ENCODE peak calls at places on chromosomes 6 and 20, in five cellular contexts. One of them, this sample, is unnamed.

GRCh38 chr20:58702859-58703648 is 10.5 kb downstream of the NPEPL1 start:
- DNase-seq in Daoy: no peak
- DNase-seq in esophagus muscularis mucosa: no peak
- DNase-seq in sciatic nerve: peak; percentile 35
- DNase-seq in neuronal stem cell: no peak
- DNase-seq in this sample: no peak

GRCh38 chr6:30067460-30068139 is 602 bp downstream of the PPP1R11 start:
- DNase-seq in Daoy: no peak
- DNase-seq in esophagus muscularis mucosa: no peak
- DNase-seq in sciatic nerve: no peak
- DNase-seq in neuronal stem cell: no peak
- DNase-seq in this sample: no peak

GRCh38 chr20:38926934-38927616 is 858 bp downstream of the FAM83D start:
- DNase-seq in Daoy: peak; percentile 26
- DNase-seq in esophagus muscularis mucosa: no peak
- DNase-seq in sciatic nerve: no peak
- DNase-seq in neuronal stem cell: no peak
- DNase-seq in this sample: peak; percentile 39

GRCh38 chr20:13013411-13013810 is 4.6 kb downstream of the SPTLC3 start:
- DNase-seq in Daoy: no peak
- DNase-seq in esophagus muscularis mucosa: no peak
- DNase-seq in sciatic nerve: no peak
- DNase-seq in neuronal stem cell: no peak
- DNase-seq in this sample: no peak

GRCh38 chr6:24918641-24919403 is 16.9 kb downstream of the RIPOR2 start:
- DNase-seq in Daoy: no peak
- DNase-seq in esophagus muscularis mucosa: no peak
- DNase-seq in sciatic nerve: no peak
- DNase-seq in neuronal stem cell: no peak
- DNase-seq in this sample: no peak

GRCh38 chr20:955656-956055 is 39.5 kb upstream of the ANGPT4 start:
- DNase-seq in Daoy: no peak
- DNase-seq in esophagus muscularis mucosa: no peak
- DNase-seq in sciatic nerve: no peak
- DNase-seq in neuronal stem cell: no peak
- DNase-seq in this sample: no peak

GRCh38 chr6:139030211-139030530 is 1.6 kb downstream of the ABRACL start:
- DNase-seq in Daoy: no peak
- DNase-seq in esophagus muscularis mucosa: no peak
- DNase-seq in sciatic nerve: no peak
- DNase-seq in neuronal stem cell: no peak
- DNase-seq in this sample: no peak

GRCh38 chr6:36840471-36841461 is 1.5 kb upstream of the CPNE5 start:
- DNase-seq in Daoy: no peak
- DNase-seq in esophagus muscularis mucosa: no peak
- DNase-seq in sciatic nerve: no peak
- DNase-seq in neuronal stem cell: no peak
- DNase-seq in this sample: no peak

GRCh38 chr20:5195655-5196054 is 68.8 kb downstream of the CDS2 start:
- DNase-seq in Daoy: no peak
- DNase-seq in esophagus muscularis mucosa: no peak
- DNase-seq in sciatic nerve: no peak
- DNase-seq in neuronal stem cell: no peak
- DNase-seq in this sample: peak; percentile 50

GRCh38 chr6:7727951-7728854 is 2.3 kb downstream of the BMP6 start:
- DNase-seq in Daoy: peak; percentile 46
- DNase-seq in esophagus muscularis mucosa: no peak
- DNase-seq in sciatic nerve: no peak
- DNase-seq in neuronal stem cell: peak; percentile 51
- DNase-seq in this sample: no peak

GRCh38 chr20:48336647-48337046 is 491.2 kb downstream of the PREX1 start:
- DNase-seq in Daoy: no peak
- DNase-seq in esophagus muscularis mucosa: no peak
- DNase-seq in sciatic nerve: no peak
- DNase-seq in neuronal stem cell: no peak
- DNase-seq in this sample: no peak

GRCh38 chr6:7542065-7542877 is 800 bp downstream of the DSP start:
- DNase-seq in Daoy: peak; percentile 62
- DNase-seq in esophagus muscularis mucosa: peak; percentile 74
- DNase-seq in sciatic nerve: no peak
- DNase-seq in neuronal stem cell: peak; percentile 69
- DNase-seq in this sample: no peak

GRCh38 chr6:107735906-107736635 is 88.0 kb downstream of the SCML4 start:
- DNase-seq in Daoy: no peak
- DNase-seq in esophagus muscularis mucosa: peak; percentile 89
- DNase-seq in sciatic nerve: no peak
- DNase-seq in neuronal stem cell: no peak
- DNase-seq in this sample: no peak

GRCh38 chr6:106510090-106510970 is 119.0 kb downstream of the RTN4IP1 start:
- DNase-seq in Daoy: peak; percentile 63
- DNase-seq in esophagus muscularis mucosa: no peak
- DNase-seq in sciatic nerve: peak; percentile 67
- DNase-seq in neuronal stem cell: peak; percentile 31
- DNase-seq in this sample: peak; percentile 66

GRCh38 chr20:17541996-17542395 is 10.8 kb upstream of the BFSP1 start:
- DNase-seq in Daoy: peak; percentile 85
- DNase-seq in esophagus muscularis mucosa: no peak
- DNase-seq in sciatic nerve: no peak
- DNase-seq in neuronal stem cell: no peak
- DNase-seq in this sample: peak; percentile 59

GRCh38 chr6:73309784-73310502 is 44.1 kb downstream of the DPPA5 start:
- DNase-seq in Daoy: peak; percentile 84
- DNase-seq in esophagus muscularis mucosa: no peak
- DNase-seq in sciatic nerve: peak; percentile 64
- DNase-seq in neuronal stem cell: peak; percentile 50
- DNase-seq in this sample: peak; percentile 46

GRCh38 chr6:143896096-143896880 is 32.0 kb downstream of the ZC2HC1B start:
- DNase-seq in Daoy: no peak
- DNase-seq in esophagus muscularis mucosa: no peak
- DNase-seq in sciatic nerve: no peak
- DNase-seq in neuronal stem cell: no peak
- DNase-seq in this sample: no peak

GRCh38 chr20:34312544-34313217 is 9.5 kb upstream of the AHCY start:
- DNase-seq in Daoy: peak; percentile 88
- DNase-seq in esophagus muscularis mucosa: peak; percentile 96
- DNase-seq in sciatic nerve: peak; percentile 91
- DNase-seq in neuronal stem cell: peak; percentile 84
- DNase-seq in this sample: peak; percentile 89

GRCh38 chr6:37049990-37050853 is 44.8 kb downstream of the FGD2 start:
- DNase-seq in Daoy: no peak
- DNase-seq in esophagus muscularis mucosa: no peak
- DNase-seq in sciatic nerve: peak; percentile 75
- DNase-seq in neuronal stem cell: no peak
- DNase-seq in this sample: no peak

GRCh38 chr20:48440916-48441315 is 386.9 kb downstream of the PREX1 start:
- DNase-seq in Daoy: no peak
- DNase-seq in esophagus muscularis mucosa: no peak
- DNase-seq in sciatic nerve: no peak
- DNase-seq in neuronal stem cell: no peak
- DNase-seq in this sample: no peak

GRCh38 chr20:62377615-62378085 is 9.3 kb upstream of the RPS21 start:
- DNase-seq in Daoy: no peak
- DNase-seq in esophagus muscularis mucosa: no peak
- DNase-seq in sciatic nerve: no peak
- DNase-seq in neuronal stem cell: no peak
- DNase-seq in this sample: no peak

GRCh38 chr20:5215592-5216304 is 88.9 kb downstream of the CDS2 start:
- DNase-seq in Daoy: no peak
- DNase-seq in esophagus muscularis mucosa: no peak
- DNase-seq in sciatic nerve: no peak
- DNase-seq in neuronal stem cell: no peak
- DNase-seq in this sample: peak; percentile 24

GRCh38 chr6:118632359-118632758 is 19.0 kb downstream of the CEP85L start:
- DNase-seq in Daoy: no peak
- DNase-seq in esophagus muscularis mucosa: no peak
- DNase-seq in sciatic nerve: no peak
- DNase-seq in neuronal stem cell: no peak
- DNase-seq in this sample: no peak

GRCh38 chr6:150134280-150134920 is 8.4 kb upstream of the PPP1R14C start:
- DNase-seq in Daoy: peak; percentile 38
- DNase-seq in esophagus muscularis mucosa: no peak
- DNase-seq in sciatic nerve: no peak
- DNase-seq in neuronal stem cell: no peak
- DNase-seq in this sample: no peak

GRCh38 chr20:582204-582603 is 27.9 kb downstream of the TCF15 start:
- DNase-seq in Daoy: no peak
- DNase-seq in esophagus muscularis mucosa: no peak
- DNase-seq in sciatic nerve: no peak
- DNase-seq in neuronal stem cell: no peak
- DNase-seq in this sample: no peak

GRCh38 chr6:13273931-13274706 is 54.2 kb downstream of the TBC1D7 start:
- DNase-seq in Daoy: peak; percentile 53
- DNase-seq in esophagus muscularis mucosa: no peak
- DNase-seq in sciatic nerve: peak; percentile 67
- DNase-seq in neuronal stem cell: no peak
- DNase-seq in this sample: peak; percentile 39

This sample was measured in RPMI7951.